ENCODE peak calls at places on chromosome 12, in eight cellular contexts. M, J, L, B, F, I, A and G are unnamed samples. For H3K4me1, the result is how much of the 10 kb centered on the place peaks cover.

GRCh38 chr12:67286257-67286656 is 17.1 kb downstream of the CAND1 start:
- DNase-seq in F (no peak), I (no peak), J (no peak), A (no peak), B (no peak), L (no peak), M (no peak), G (no peak)

GRCh38 chr12:108798551-108799221 is 58.7 kb downstream of the SSH1 start:
- DNase-seq in F (no peak), I (no peak), M (no peak), L (no peak), J (no peak), B (no peak), A (peak), G (peak)

GRCh38 chr12:130124605-130125244 is 37.5 kb upstream of the FZD10 start:
- DNase-seq in L (no peak), J (no peak), F (no peak), B (no peak), M (no peak), A (peak), I (peak), G (no peak)

GRCh38 chr12:21054334-21054733 is 76.7 kb upstream of the SLCO1B1 start:
- DNase-seq in J (no peak), B (no peak), L (no peak), F (no peak), A (no peak), I (peak), M (no peak), G (no peak)

GRCh38 chr12:18696971-18697602 is 40.7 kb downstream of the PLCZ1 start:
- DNase-seq in L (no peak), A (no peak), I (no peak), B (no peak), M (no peak), J (no peak), F (no peak), G (no peak)

GRCh38 chr12:81114241-81114640 is 36.4 kb downstream of the ACSS3 start:
- DNase-seq in B (no peak), M (no peak), F (no peak), J (no peak), A (no peak), I (no peak), L (no peak), G (no peak)

GRCh38 chr12:110940933-110941332 is 20.6 kb upstream of the MYL2 start:
- DNase-seq in I (no peak), A (no peak), F (no peak), B (no peak), J (no peak), L (no peak), M (no peak), G (no peak)

GRCh38 chr12:67748761-67749075 is 100.2 kb downstream of the DYRK2 start:
- DNase-seq in I (no peak), J (no peak), B (no peak), F (no peak), A (no peak), M (no peak), L (peak), G (no peak)

GRCh38 chr12:88781909-88782308 is 201.6 kb upstream of the KITLG start:
- DNase-seq in B (no peak), M (no peak), L (no peak), A (no peak), F (peak), I (no peak), J (no peak), G (no peak)

GRCh38 chr12:104975621-104976343 is 10.3 kb upstream of the NOPCHAP1 start:
- DNase-seq in L (no peak), M (no peak), J (no peak), A (no peak), B (no peak), I (no peak), F (no peak), G (no peak)

GRCh38 chr12:53325539-53326061 is 4.2 kb upstream of the AAAS start:
- DNase-seq in B (peak), F (no peak), A (peak), J (no peak), L (no peak), M (peak), I (peak), G (no peak)

GRCh38 chr12:116924558-116925453 is 14.1 kb downstream of the FBXW8 start:
- DNase-seq in B (no peak), J (no peak), M (no peak), L (no peak), A (no peak), I (no peak), F (no peak), G (no peak)

GRCh38 chr12:32002848-32003493 is 43.8 kb downstream of the RESF1 start:
- DNase-seq in B (no peak), I (no peak), A (no peak), M (no peak), L (no peak), F (no peak), J (no peak), G (no peak)

GRCh38 chr12:82440885-82441284 is 82.6 kb downstream of the METTL25 start:
- DNase-seq in A (no peak), M (no peak), L (no peak), I (no peak), J (no peak), B (no peak), F (no peak), G (no peak)

GRCh38 chr12:75893758-75894157 is 137.8 kb downstream of the PHLDA1 start:
- DNase-seq in B (no peak), M (no peak), L (no peak), F (no peak), J (no peak), A (no peak), I (no peak), G (no peak)

GRCh38 chr12:112759786-112760185 is 31.8 kb upstream of the RPH3A start:
- DNase-seq in I (no peak), M (no peak), J (no peak), F (no peak), A (no peak), B (no peak), L (no peak), G (no peak)

GRCh38 chr12:56628671-56629458 is 1.3 kb downstream of the BAZ2A start:
- DNase-seq in B (peak), M (peak), J (peak), L (peak), F (peak), A (peak), I (peak), G (peak)

DNA sequence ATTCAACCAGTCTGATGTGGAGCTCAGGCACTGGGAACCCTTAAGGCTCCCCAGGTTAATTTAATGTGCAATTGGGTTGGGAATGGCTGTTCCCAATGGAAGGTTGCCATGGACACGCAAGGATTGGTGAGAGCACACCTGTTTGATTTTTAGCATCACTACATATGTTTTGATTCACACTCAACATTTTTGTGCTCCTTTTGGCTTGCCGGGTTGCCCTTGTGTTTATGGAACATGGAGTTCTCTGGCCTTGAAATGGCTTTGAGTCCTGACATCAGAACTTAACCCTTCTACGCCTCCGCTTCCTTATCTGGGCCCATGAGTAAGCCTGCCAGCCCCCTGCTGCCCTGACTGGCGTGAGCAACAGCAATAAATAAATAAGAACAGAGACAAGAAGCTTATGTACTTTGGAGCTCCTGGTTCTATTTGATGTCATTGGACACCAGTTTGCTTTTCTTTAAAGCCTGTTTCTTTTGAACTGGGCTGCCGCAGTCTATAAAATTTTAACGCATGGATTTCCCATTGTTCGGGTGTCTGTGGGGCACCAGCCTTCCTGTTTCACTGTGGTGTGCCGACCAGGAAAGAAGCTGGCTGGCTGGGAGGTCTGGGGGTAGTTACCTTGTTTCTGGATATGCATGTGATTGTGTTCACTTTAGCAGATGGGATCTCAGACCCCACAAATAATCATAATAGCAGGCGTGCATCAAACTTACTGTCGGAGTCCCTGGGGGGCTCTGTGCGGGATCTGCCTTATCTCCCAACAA is 27.9 kb downstream of the TBX3 start:
- DNase-seq in J (no peak), M (no peak), B (no peak), L (peak), I (no peak), F (no peak), A (no peak), G (no peak)
- TF ChIP-seq CTCF in J (no peak), M (no peak), B (no peak), L (no peak), I (no peak), F (no peak), A (no peak), G (no peak)

DNA sequence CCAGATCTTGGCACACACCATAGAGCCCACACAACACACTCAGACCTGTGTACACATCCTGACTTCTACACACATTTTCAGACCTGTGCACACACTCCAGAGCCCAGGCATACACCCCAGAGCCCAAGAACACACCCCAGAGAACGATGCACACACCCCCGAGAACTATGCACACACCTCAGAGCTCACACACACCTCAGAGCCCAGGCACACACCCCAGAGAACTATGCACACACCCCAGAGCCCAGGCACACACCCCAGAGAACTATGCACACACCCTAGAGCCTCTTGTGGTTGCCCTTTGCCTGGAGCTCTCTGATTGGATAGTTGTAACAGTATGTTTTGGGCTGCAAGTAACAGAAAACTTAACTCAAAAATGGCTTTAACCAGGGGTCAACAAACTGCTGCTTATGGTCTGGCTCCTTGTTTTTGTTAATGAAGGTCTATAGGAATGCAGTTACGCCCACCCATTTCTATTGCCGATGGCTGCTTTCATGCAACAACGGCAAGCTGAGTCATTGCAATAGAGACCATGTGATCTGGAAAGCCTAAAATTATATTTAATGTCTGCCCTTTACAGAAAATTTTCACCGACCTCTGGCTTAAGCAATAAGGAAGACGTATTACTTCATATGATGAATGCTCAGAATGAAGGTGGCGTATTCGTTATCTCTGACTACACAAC is 66.0 kb upstream of the NCOR2 start:
- DNase-seq in A (no peak), M (no peak), I (no peak), F (peak), B (no peak), J (no peak), L (peak), G (no peak)
- H3K4me1 ChIP-seq in A (under half), M (under half), I (under half), F (under half), B (under half), J (under half), L (half or more), G (under half)

GRCh38 chr12:47989666-47990065 is 14.6 kb downstream of the COL2A1 start:
- DNase-seq in A (no peak), B (no peak), M (no peak), L (no peak), F (no peak), J (no peak), I (peak), G (no peak)

GRCh38 chr12:47989023-47989417 is 15.3 kb downstream of the COL2A1 start:
- DNase-seq in M (no peak), B (no peak), J (no peak), I (peak), L (no peak), A (no peak), F (no peak), G (no peak)

GRCh38 chr12:47987411-47988072 is 16.7 kb downstream of the COL2A1 start:
- DNase-seq in A (no peak), I (no peak), M (no peak), J (no peak), B (no peak), L (no peak), F (no peak), G (no peak)

GRCh38 chr12:47986832-47987231 is 17.4 kb downstream of the COL2A1 start:
- DNase-seq in M (no peak), I (peak), A (no peak), B (no peak), F (no peak), J (no peak), L (no peak), G (no peak)

DNA sequence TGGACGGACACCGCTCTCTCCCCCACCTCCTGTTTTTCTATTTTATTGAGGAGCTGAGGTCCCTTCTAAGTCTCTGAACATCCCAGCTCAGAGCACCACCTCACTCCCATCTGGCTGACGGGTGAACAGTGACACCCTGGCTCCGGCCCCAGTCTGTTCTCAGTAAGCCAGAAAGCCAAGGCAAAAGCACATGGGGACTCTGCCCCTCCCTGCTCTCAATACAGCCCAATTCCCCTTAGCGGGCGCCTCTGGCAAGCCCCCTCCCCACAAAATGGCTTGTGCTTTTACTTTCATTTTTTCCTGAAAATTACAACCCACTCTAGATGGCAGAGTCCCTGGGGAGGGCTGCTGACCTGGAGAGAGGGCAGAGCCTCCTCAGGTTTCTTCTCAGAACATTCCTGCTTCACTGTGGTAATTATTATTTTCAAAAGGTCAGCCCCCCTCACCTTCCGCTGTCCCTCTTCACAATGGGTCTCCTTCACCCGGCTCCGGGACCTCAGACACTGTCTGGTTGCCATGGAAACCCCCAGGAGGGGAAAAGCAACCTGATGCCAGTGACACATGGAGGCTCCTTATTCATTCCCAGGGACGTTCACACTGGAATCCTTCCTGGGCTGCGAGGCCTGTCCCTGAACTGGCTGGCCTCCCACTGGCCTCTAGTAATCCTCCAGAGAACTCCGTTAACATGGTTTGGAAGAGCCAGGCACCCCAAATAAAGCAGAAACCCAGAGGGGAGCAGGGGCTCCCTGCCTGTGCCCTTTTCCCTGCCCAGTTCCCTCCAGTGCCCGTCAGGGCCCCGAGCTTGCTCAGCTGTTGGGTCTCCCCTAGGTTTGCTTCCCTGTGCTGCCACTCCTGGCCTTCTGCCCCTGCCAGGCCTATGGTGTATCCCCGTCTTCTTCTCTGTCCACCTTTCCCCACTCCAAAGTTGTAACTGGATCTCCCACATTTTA is 15.9 kb downstream of the COL2A1 start:
- DNase-seq in L (no peak), M (no peak), A (no peak), J (no peak), I (peak), B (no peak), F (no peak), G (no peak)
- H3K4me3 ChIP-seq in L (no peak), M (no peak), A (peak), J (no peak), I (no peak), B (no peak), F (no peak), G (no peak)

GRCh38 chr12:50265770-50266524 is 17.4 kb downstream of the LIMA1 start:
- DNase-seq in I (no peak), B (no peak), F (no peak), M (no peak), A (no peak), J (no peak), L (no peak), G (no peak)

GRCh38 chr12:50258167-50258551 is 25.2 kb downstream of the LIMA1 start:
- DNase-seq in M (no peak), J (peak), B (peak), L (no peak), I (peak), F (no peak), A (peak), G (no peak)

GRCh38 chr12:50257226-50258166 is 25.8 kb downstream of the LIMA1 start:
- DNase-seq in J (peak), I (no peak), F (peak), L (no peak), B (no peak), M (no peak), A (no peak), G (no peak)

GRCh38 chr12:50263832-50264231 is 19.5 kb downstream of the LIMA1 start:
- DNase-seq in F (no peak), M (no peak), A (no peak), L (no peak), B (no peak), I (no peak), J (no peak), G (no peak)

DNA sequence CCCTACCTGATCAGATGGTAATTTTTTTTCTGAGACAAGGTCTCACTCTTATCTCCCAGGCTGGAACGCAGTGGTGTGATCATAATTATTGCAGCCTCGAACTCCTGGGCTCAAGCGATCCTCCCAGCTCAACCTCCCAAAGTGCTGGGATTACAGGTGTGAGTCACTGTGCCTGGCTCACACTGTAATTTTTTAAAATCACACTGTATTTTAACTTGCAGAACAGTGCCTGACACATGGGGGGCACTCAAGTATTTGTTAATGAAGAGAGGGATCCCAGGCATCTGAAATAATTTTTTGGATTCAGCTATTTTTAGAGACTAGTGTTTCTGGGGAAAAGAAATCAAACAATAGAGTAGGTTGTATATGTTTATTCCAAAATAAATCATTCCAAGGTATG is 21.7 kb downstream of the LIMA1 start:
- DNase-seq in I (no peak), A (no peak), J (no peak), F (no peak), B (no peak), M (no peak), L (no peak), G (no peak)
- TF ChIP-seq CTCF in I (no peak), A (no peak), J (no peak), F (peak), B (no peak), M (no peak), L (no peak), G (no peak)